ENCODE peak calls at places on chromosome 18, in ten cellular contexts. J is RCC 7860; M is neuronal stem cell; N is endothelial cell; X is left ventricle myocardium inferior; P is NCI-H748 treated with DMSO at 0.1 percent for 48 hours; L is non-pigmented ciliary epithelial cell; U is Calu3; O is stimulated activated naive CD8-positive, alpha-beta T cell treated with anti-CD3 and anti-CD28 coated beads, Interleukin-15, Interleukin-2, amounts not matched to agents 100 U/mL and 50 U/mL, for 24 hours; R is testis. V is an unnamed sample.

GRCh38 chr18:62388855-62389760 is 64.0 kb downstream of the TNFRSF11A start:
- DNase-seq in J (no peak), M (no peak), N (no peak), X (no peak), P (no peak), L (no peak), U (no peak), O (no peak), R (no peak), V (no peak)

GRCh38 chr18:75211721-75212625 is 1.4 kb downstream of the TSHZ1 start:
- DNase-seq in J (no peak), M (peak), N (peak), X (peak), P (no peak), L (no peak), U (peak), O (peak), R (peak), V (no peak)

GRCh38 chr18:72235422-72235821 is 308.7 kb downstream of the CBLN2 start:
- DNase-seq in J (no peak), M (peak), N (no peak), X (no peak), P (peak), L (no peak), U (no peak), O (no peak), R (no peak), V (no peak)

GRCh38 chr18:34837769-34838194 is 127.7 kb downstream of the DTNA start:
- DNase-seq in J (no peak), M (no peak), N (no peak), X (no peak), P (no peak), L (no peak), U (no peak), O (no peak), R (peak), V (no peak)

GRCh38 chr18:58387716-58388115 is 241.2 kb downstream of the ALPK2 start:
- DNase-seq in J (no peak), M (no peak), N (no peak), X (no peak), P (no peak), L (no peak), U (no peak), O (no peak), R (no peak), V (no peak)

GRCh38 chr18:50950626-50951025 is 17.2 kb upstream of the ELAC1 start:
- DNase-seq in J (no peak), M (no peak), N (no peak), X (no peak), P (no peak), L (no peak), U (no peak), O (no peak), R (no peak), V (no peak)

GRCh38 chr18:38752430-38752829 is 1186.8 kb upstream of the CELF4 start:
- DNase-seq in J (no peak), M (no peak), N (no peak), X (no peak), P (no peak), L (no peak), U (no peak), O (no peak), R (no peak), V (no peak)

GRCh38 chr18:9719421-9719981 is 11.4 kb downstream of the RAB31 start:
- DNase-seq in J (peak), M (no peak), N (no peak), X (no peak), P (no peak), L (no peak), U (no peak), O (no peak), R (no peak), V (no peak)

GRCh38 chr18:79570266-79571201 is 109.1 kb upstream of the CTDP1 start:
- DNase-seq in J (no peak), M (no peak), N (no peak), X (no peak), P (no peak), L (no peak), U (no peak), O (no peak), R (no peak), V (peak)

GRCh38 chr18:9287037-9287436 is 47.5 kb upstream of the TWSG1 start:
- DNase-seq in J (no peak), M (no peak), N (no peak), X (no peak), P (no peak), L (no peak), U (no peak), O (no peak), R (no peak), V (no peak)

GRCh38 chr18:471701-472100 is 28.8 kb downstream of the COLEC12 start:
- DNase-seq in J (no peak), M (no peak), N (no peak), X (no peak), P (no peak), L (no peak), U (no peak), O (no peak), R (no peak), V (no peak)

GRCh38 chr18:49730951-49731391 is 82.4 kb downstream of the ACAA2 start:
- DNase-seq in J (no peak), M (no peak), N (no peak), X (no peak), P (no peak), L (no peak), U (no peak), O (no peak), R (no peak), V (no peak)

GRCh38 chr18:26293982-26294381 is 67.7 kb downstream of the TAF4B start:
- DNase-seq in J (no peak), M (no peak), N (no peak), X (no peak), P (no peak), L (no peak), U (no peak), O (no peak), R (no peak), V (no peak)

GRCh38 chr18:42078711-42079110 is 123.7 kb downstream of the PIK3C3 start:
- DNase-seq in J (no peak), M (no peak), N (no peak), X (no peak), P (no peak), L (peak), U (no peak), O (no peak), R (no peak), V (no peak)

GRCh38 chr18:28177828-28178635 is 1.1 kb upstream of the CDH2 start:
- DNase-seq in J (peak), M (peak), N (peak), X (peak), P (peak), L (no peak), U (peak), O (peak), R (peak), V (no peak)

GRCh38 chr18:68498185-68498584 is 216.7 kb downstream of the TMX3 start:
- DNase-seq in J (no peak), M (no peak), N (no peak), X (no peak), P (no peak), L (no peak), U (no peak), O (no peak), R (no peak), V (no peak)

GRCh38 chr18:79151191-79151590 is 82.0 kb downstream of the ATP9B start:
- DNase-seq in J (no peak), M (no peak), N (no peak), X (no peak), P (no peak), L (no peak), U (no peak), O (no peak), R (no peak), V (no peak)

GRCh38 chr18:74378179-74378682 is 62.6 kb downstream of the C18orf63 start:
- DNase-seq in J (peak), M (no peak), N (no peak), X (no peak), P (no peak), L (no peak), U (no peak), O (peak), R (no peak), V (no peak)

V was measured in natural killer cell treated with Interleukin-12 subunit alpha and Interleukin-12 subunit beta and Interleukin-15 and Interleukin-18, amount 100 ng/mL, for 72 hours.